ENCODE peak calls at places on chromosomes 1 and 21, in seven cellular contexts. S is H54, P is stomach, M is GM12891, H is NB4, Q is heart left ventricle, R is lower leg skin. G is an unnamed sample.

GRCh38 chr1:205208805-205209204 is 2.7 kb downstream of the DSTYK start:
- DNase-seq in M (no peak), P (no peak), S (no peak), Q (no peak), H (no peak), R (no peak), G (peak)

GRCh38 chr1:165281207-165281901 is 75.2 kb downstream of the LMX1A start:
- DNase-seq in H (no peak), P (no peak), Q (no peak), R (no peak), S (no peak), M (no peak), G (no peak)

GRCh38 chr1:30008998-30009657 is 714.3 kb downstream of the MATN1 start:
- DNase-seq in P (no peak), H (no peak), R (no peak), Q (no peak), M (no peak), S (no peak), G (no peak)

GRCh38 chr21:37435719-37436118 is 69.1 kb downstream of the DYRK1A start:
- DNase-seq in S (no peak), H (no peak), M (no peak), Q (no peak), P (no peak), R (no peak), G (no peak)

GRCh38 chr1:44616284-44616990 is 57.8 kb downstream of the TMEM53 start:
- DNase-seq in R (no peak), H (no peak), M (no peak), Q (no peak), P (no peak), S (no peak), G (no peak)

GRCh38 chr1:19210772-19211549 is 895 bp upstream of the UBR4 start:
- DNase-seq in Q (no peak), M (no peak), H (peak), R (no peak), S (no peak), P (no peak), G (no peak)

GRCh38 chr1:41666991-41667631 is 182.6 kb upstream of the EDN2 start:
- DNase-seq in P (peak), R (no peak), S (no peak), M (no peak), Q (no peak), H (peak), G (no peak)

GRCh38 chr21:41772351-41773080 is 5.7 kb upstream of the RIPK4 start:
- DNase-seq in M (no peak), Q (no peak), R (no peak), S (no peak), H (no peak), P (no peak), G (no peak)

GRCh38 chr1:231983266-231984193 is 356.9 kb downstream of the DISC1 start:
- DNase-seq in P (no peak), M (no peak), H (no peak), R (no peak), Q (no peak), S (no peak), G (no peak)

GRCh38 chr1:54557956-54558355 is 9.9 kb downstream of the ACOT11 start:
- DNase-seq in M (no peak), Q (no peak), S (no peak), H (peak), R (no peak), P (no peak), G (no peak)

GRCh38 chr1:219639843-219640606 is 27.1 kb upstream of the ZC3H11B start:
- DNase-seq in H (no peak), Q (no peak), S (no peak), M (no peak), R (no peak), P (no peak), G (no peak)

GRCh38 chr1:41830711-41831110 is 88.0 kb downstream of the HIVEP3 start:
- DNase-seq in M (no peak), S (no peak), H (no peak), R (no peak), P (no peak), Q (no peak), G (no peak)

GRCh38 chr1:21613072-21613867 is 55.9 kb downstream of the RAP1GAP start:
- DNase-seq in H (no peak), R (no peak), S (no peak), M (no peak), Q (no peak), P (no peak), G (peak)

GRCh38 chr1:29973406-29973805 is 737.1 kb downstream of the PTPRU start:
- DNase-seq in H (no peak), R (no peak), Q (no peak), P (no peak), S (no peak), M (no peak), G (no peak)

GRCh38 chr1:30417001-30417700 is 306.2 kb downstream of the MATN1 start:
- DNase-seq in M (no peak), P (peak), S (no peak), Q (no peak), H (no peak), R (peak), G (no peak)

GRCh38 chr21:36873511-36873910 is 93.0 kb downstream of the HLCS start:
- DNase-seq in R (no peak), Q (no peak), M (no peak), P (no peak), H (no peak), S (no peak), G (no peak)

GRCh38 chr1:32992489-32993214 is 28.0 kb upstream of the RNF19B start:
- DNase-seq in R (peak), S (peak), H (peak), Q (peak), M (peak), P (peak), G (peak)

GRCh38 chr1:47774986-47775834 is 222.0 kb downstream of the TRABD2B start:
- DNase-seq in R (no peak), M (no peak), H (no peak), S (no peak), Q (no peak), P (no peak), G (no peak)

DNA sequence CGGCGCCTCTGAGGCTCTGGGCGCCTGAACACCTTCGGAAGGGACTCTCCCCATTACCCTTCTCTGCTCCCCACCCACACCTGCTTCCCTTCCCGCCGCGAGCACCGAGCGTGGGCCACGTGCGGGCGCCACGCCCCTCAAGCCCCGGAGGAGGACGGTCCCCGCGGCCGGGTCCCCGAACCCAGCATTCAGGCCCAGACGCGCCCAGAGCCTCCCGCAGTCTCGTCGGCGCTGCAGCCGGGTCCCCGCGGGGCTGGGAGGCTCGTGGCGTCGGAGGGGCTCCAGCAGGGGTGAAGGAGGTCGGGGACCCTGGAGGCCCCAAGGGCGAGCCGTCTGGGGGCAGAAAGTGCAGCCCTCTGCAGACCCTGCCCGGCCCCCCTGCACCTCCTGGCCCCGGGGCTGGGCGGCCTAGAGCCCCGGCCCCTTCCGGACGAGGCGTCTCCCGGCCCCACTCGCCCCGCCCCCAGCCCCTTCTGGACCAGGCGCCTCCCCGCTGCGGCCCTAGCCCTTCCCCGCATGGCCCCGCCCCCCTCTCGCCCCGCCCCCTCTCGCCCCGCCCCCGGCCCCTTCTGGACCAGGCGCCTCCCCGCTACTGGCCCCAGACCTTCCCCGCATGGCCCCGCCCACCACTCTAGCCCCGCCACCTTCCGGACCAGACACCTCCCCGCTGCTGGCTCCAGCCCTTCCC is 378 bp upstream of the SMIM1 start:
- DNase-seq in H (peak), S (no peak), R (peak), Q (peak), P (peak), M (peak), G (peak)
- TF ChIP-seq POLR2A in H (peak), S (no peak), R (no peak), Q (no peak), P (no peak), M (no peak), G (no peak)

GRCh38 chr1:156191292-156191954 is 2.5 kb upstream of the SLC25A44 start:
- DNase-seq in Q (no peak), P (no peak), S (no peak), M (no peak), R (no peak), H (peak), G (no peak)
- TF ChIP-seq POLR2A in Q (no peak), P (no peak), S (no peak), M (no peak), R (no peak), H (no peak), G (no peak)

GRCh38 chr21:44911384-44912157 is 9.1 kb downstream of the ITGB2 start:
- DNase-seq in H (no peak), Q (peak), R (peak), M (peak), P (peak), S (peak), G (peak)
- TF ChIP-seq POLR2A in H (no peak), Q (no peak), R (no peak), M (no peak), P (no peak), S (no peak), G (no peak)

GRCh38 chr1:6613361-6614018 is at the start of gene PHF13:
- DNase-seq in P (peak), Q (peak), S (peak), M (peak), H (peak), R (peak), G (peak)
- TF ChIP-seq POLR2A in P (no peak), Q (no peak), S (no peak), M (no peak), H (peak), R (no peak), G (no peak)

GRCh38 chr21:15457962-15458361 is 271.8 kb upstream of the USP25 start:
- DNase-seq in S (no peak), M (no peak), R (no peak), Q (no peak), P (no peak), H (no peak), G (no peak)

DNA sequence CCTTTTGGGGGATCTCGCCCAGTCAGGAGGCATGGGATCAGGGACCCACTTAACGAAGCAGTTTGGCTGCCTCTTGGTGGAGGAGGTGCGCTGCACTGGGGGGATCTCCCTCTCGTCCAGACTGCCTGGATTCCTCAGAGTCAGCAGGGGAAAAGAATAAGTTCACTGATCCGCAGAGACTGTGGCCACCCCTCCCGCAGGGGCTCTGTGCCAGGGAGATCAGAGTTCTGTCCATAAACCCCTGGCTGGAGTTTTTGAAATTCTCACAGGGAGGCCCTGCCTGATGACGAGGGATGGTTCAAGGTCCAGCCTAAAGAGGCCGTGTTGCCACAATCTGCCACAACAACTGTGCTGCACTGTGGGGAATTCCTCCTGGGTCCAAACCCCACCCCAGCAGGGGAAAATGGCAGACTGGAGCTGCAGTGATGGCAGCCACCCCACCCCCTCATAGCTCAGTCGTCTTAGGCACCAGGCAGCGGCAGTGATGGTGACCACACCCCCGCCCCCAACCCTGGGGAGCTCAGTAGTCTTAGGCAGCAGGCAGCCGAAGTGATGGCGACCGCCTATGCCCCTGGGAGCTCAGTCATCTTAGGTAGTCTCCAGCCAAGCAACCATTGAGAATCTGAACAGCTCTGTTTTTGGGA is 273.8 kb upstream of the USP25 start:
- DNase-seq in R (no peak), Q (no peak), H (no peak), S (no peak), M (no peak), P (no peak), G (no peak)
- TF ChIP-seq POLR2A in R (no peak), Q (no peak), H (no peak), S (no peak), M (no peak), P (no peak), G (no peak)

DNA sequence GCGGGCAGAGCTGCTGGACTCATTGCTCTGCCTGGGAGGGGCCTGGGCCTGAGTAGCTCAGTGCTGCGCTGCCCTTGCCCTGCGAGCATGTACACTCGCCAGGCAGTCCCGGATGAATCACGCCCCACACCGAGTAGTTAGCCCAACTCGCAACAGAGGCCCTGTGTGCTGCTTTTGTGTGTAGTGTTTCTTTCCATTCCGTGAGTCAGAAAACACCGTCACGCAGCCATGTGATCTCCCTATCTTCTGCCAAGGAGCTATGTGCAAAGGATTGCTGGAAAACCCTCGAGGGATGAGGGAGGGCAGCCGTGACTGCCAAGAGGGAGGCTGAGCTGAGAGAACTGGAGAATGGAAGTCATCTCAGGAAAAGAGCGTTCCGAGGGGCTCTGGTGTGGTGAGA is 37.3 kb downstream of the NENF start:
- DNase-seq in H (no peak), R (peak), P (peak), S (peak), M (no peak), Q (peak), G (no peak)
- TF ChIP-seq POLR2A in H (no peak), R (no peak), P (no peak), S (no peak), M (no peak), Q (no peak), G (no peak)

GRCh38 chr1:154181944-154182341 is 10.0 kb downstream of the TPM3 start:
- DNase-seq in H (no peak), S (no peak), Q (no peak), P (no peak), R (no peak), M (no peak), G (peak)

GRCh38 chr1:154178006-154178405 is 13.9 kb downstream of the TPM3 start:
- DNase-seq in P (no peak), H (peak), R (no peak), Q (no peak), S (no peak), M (no peak), G (peak)

GRCh38 chr1:154178856-154179811 is 12.8 kb downstream of the TPM3 start:
- DNase-seq in M (no peak), H (peak), P (peak), Q (no peak), S (no peak), R (no peak), G (peak)

GRCh38 chr1:154182342-154183044 is 9.4 kb downstream of the TPM3 start:
- DNase-seq in S (peak), Q (peak), P (peak), R (peak), M (peak), H (peak), G (peak)

DNA sequence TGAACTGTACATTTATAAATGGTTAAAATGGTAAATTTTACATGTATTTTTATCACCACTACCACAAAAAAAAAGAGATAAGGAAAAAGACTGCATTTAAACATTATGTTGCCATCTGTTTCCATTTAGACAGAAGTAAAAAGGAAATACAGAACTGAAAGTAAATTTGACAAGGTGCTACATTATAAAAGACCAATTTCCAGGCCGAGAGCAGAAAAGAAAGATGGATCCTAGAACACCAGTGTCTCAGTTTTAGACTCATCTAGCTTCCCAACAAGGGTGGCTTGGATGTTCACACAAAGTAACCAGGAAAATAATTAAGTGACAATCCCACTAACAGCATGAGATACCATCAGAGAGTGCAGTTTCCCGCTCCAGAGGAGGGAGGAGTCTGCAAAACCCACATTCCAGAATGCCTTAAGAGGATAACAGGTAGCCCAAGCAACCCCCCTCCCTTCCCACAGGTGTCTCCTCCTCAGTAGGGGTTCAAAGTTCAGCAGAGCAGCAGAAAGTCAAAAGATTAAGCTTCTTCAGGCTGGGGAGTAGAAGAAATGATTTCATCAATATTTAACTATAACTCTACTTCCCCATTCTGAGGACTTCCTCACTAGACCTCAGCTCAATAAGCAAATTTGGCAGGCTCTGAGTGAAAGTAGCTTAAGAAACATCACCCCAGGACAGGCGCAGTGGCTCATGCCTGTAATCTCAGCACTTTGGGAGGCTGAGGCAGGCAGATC is 11.8 kb downstream of the TPM3 start:
- DNase-seq in P (no peak), M (no peak), R (no peak), H (peak), Q (no peak), S (no peak), G (no peak)
- TF ChIP-seq POLR2A in P (no peak), M (no peak), R (no peak), H (no peak), Q (no peak), S (no peak), G (no peak)

DNA sequence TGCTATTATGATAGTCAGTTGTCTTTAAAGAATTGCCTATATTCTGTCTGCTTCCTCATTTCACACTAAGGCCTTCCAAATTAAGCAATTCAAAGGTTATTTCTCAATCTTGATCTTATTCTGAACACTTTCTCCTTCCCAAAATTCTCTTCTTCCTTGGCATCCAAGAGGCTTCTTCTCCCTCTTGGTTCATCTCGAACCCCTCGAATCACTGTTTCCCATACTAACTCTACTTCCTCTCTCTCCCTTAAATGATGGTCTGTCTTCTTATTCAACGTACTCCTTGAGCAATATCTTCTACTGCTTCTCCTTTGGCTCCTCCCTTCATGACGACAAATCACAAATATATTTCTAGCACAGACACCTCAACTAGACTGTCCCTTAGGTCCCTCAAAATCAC is 4.5 kb downstream of the COPA start:
- DNase-seq in M (no peak), S (no peak), Q (no peak), R (no peak), P (no peak), H (peak), G (no peak)
- TF ChIP-seq POLR2A in M (no peak), S (no peak), Q (no peak), R (no peak), P (no peak), H (no peak), G (no peak)

GRCh38 chr1:24911651-24912144 is 18.4 kb downstream of the RUNX3 start:
- DNase-seq in Q (no peak), R (no peak), M (no peak), H (no peak), P (no peak), S (no peak), G (no peak)
- TF ChIP-seq POLR2A in Q (no peak), R (no peak), M (no peak), H (no peak), P (no peak), S (no peak), G (no peak)

GRCh38 chr1:6624712-6625578 is at the start of gene THAP3:
- DNase-seq in R (peak), S (peak), P (peak), Q (peak), H (peak), M (peak), G (peak)
- TF ChIP-seq POLR2A in R (no peak), S (no peak), P (no peak), Q (no peak), H (peak), M (no peak), G (no peak)